ENCODE peak calls at places on chromosomes 5 and 9, in eight cellular contexts. One of them, this sample, is unnamed.

GRCh38 chr9:16661816-16662215 is 208.7 kb downstream of the BNC2 start:
- DNase-seq in stimulated activated CD4-positive, alpha-beta T cell treated with anti-CD3 and anti-CD28 coated beads, Interleukin-1b, Interleukin-23, amount 100 ng/mL, for 48 hours: no peak
- DNase-seq in stimulated activated CD8-positive, alpha-beta memory T cell treated with anti-CD3 and anti-CD28 coated beads, Interleukin-4, amount 100 ng/mL, for 1 hour: no peak
- DNase-seq in psoas muscle: no peak
- DNase-seq in GM06990: no peak
- DNase-seq in OCI-M1: no peak
- DNase-seq in heart right ventricle: no peak
- DNase-seq in HFFc6: no peak
- DNase-seq in this sample: no peak

GRCh38 chr5:17216974-17217325 is 481 bp upstream of the BASP1 start:
- DNase-seq in psoas muscle: no peak
- DNase-seq in heart right ventricle: peak; percentile 7
- DNase-seq in stimulated activated CD4-positive, alpha-beta T cell treated with anti-CD3 and anti-CD28 coated beads, Interleukin-1b, Interleukin-23, amount 100 ng/mL, for 48 hours: no peak
- DNase-seq in GM06990: no peak
- DNase-seq in stimulated activated CD8-positive, alpha-beta memory T cell treated with anti-CD3 and anti-CD28 coated beads, Interleukin-4, amount 100 ng/mL, for 1 hour: no peak
- DNase-seq in OCI-M1: no peak
- DNase-seq in HFFc6: no peak
- DNase-seq in this sample: peak; percentile 76

GRCh38 chr5:116076496-116076895 is 8.3 kb upstream of the COMMD10 start:
- DNase-seq in psoas muscle: no peak
- DNase-seq in stimulated activated CD8-positive, alpha-beta memory T cell treated with anti-CD3 and anti-CD28 coated beads, Interleukin-4, amount 100 ng/mL, for 1 hour: no peak
- DNase-seq in GM06990: peak; percentile 72
- DNase-seq in heart right ventricle: no peak
- DNase-seq in OCI-M1: peak; percentile 49
- DNase-seq in HFFc6: no peak
- DNase-seq in stimulated activated CD4-positive, alpha-beta T cell treated with anti-CD3 and anti-CD28 coated beads, Interleukin-1b, Interleukin-23, amount 100 ng/mL, for 48 hours: peak; percentile 9
- DNase-seq in this sample: no peak

GRCh38 chr9:87996355-87996860 is 22.1 kb upstream of the CDK20 start:
- DNase-seq in HFFc6: no peak
- DNase-seq in OCI-M1: no peak
- DNase-seq in psoas muscle: no peak
- DNase-seq in heart right ventricle: no peak
- DNase-seq in GM06990: no peak
- DNase-seq in stimulated activated CD4-positive, alpha-beta T cell treated with anti-CD3 and anti-CD28 coated beads, Interleukin-1b, Interleukin-23, amount 100 ng/mL, for 48 hours: no peak
- DNase-seq in stimulated activated CD8-positive, alpha-beta memory T cell treated with anti-CD3 and anti-CD28 coated beads, Interleukin-4, amount 100 ng/mL, for 1 hour: no peak
- DNase-seq in this sample: no peak

GRCh38 chr5:78653969-78654368 is 5.4 kb upstream of the LHFPL2 start:
- DNase-seq in psoas muscle: no peak
- DNase-seq in OCI-M1: no peak
- DNase-seq in stimulated activated CD4-positive, alpha-beta T cell treated with anti-CD3 and anti-CD28 coated beads, Interleukin-1b, Interleukin-23, amount 100 ng/mL, for 48 hours: no peak
- DNase-seq in stimulated activated CD8-positive, alpha-beta memory T cell treated with anti-CD3 and anti-CD28 coated beads, Interleukin-4, amount 100 ng/mL, for 1 hour: no peak
- DNase-seq in heart right ventricle: no peak
- DNase-seq in GM06990: no peak
- DNase-seq in HFFc6: no peak
- DNase-seq in this sample: no peak

GRCh38 chr9:15722888-15723287 is 170.0 kb downstream of the CCDC171 start:
- DNase-seq in heart right ventricle: no peak
- DNase-seq in OCI-M1: no peak
- DNase-seq in psoas muscle: no peak
- DNase-seq in stimulated activated CD8-positive, alpha-beta memory T cell treated with anti-CD3 and anti-CD28 coated beads, Interleukin-4, amount 100 ng/mL, for 1 hour: no peak
- DNase-seq in GM06990: no peak
- DNase-seq in stimulated activated CD4-positive, alpha-beta T cell treated with anti-CD3 and anti-CD28 coated beads, Interleukin-1b, Interleukin-23, amount 100 ng/mL, for 48 hours: no peak
- DNase-seq in HFFc6: no peak
- DNase-seq in this sample: no peak

GRCh38 chr9:121609845-121610637 is 41.4 kb upstream of the DAB2IP start:
- DNase-seq in HFFc6: peak; percentile 66
- DNase-seq in psoas muscle: peak; percentile 67
- DNase-seq in GM06990: no peak
- DNase-seq in heart right ventricle: peak; percentile 57
- DNase-seq in stimulated activated CD8-positive, alpha-beta memory T cell treated with anti-CD3 and anti-CD28 coated beads, Interleukin-4, amount 100 ng/mL, for 1 hour: no peak
- DNase-seq in stimulated activated CD4-positive, alpha-beta T cell treated with anti-CD3 and anti-CD28 coated beads, Interleukin-1b, Interleukin-23, amount 100 ng/mL, for 48 hours: no peak
- DNase-seq in OCI-M1: no peak
- DNase-seq in this sample: no peak

GRCh38 chr9:136623016-136623848 is 39.5 kb upstream of the EGFL7 start:
- DNase-seq in stimulated activated CD8-positive, alpha-beta memory T cell treated with anti-CD3 and anti-CD28 coated beads, Interleukin-4, amount 100 ng/mL, for 1 hour: no peak
- DNase-seq in OCI-M1: no peak
- DNase-seq in GM06990: no peak
- DNase-seq in stimulated activated CD4-positive, alpha-beta T cell treated with anti-CD3 and anti-CD28 coated beads, Interleukin-1b, Interleukin-23, amount 100 ng/mL, for 48 hours: no peak
- DNase-seq in HFFc6: no peak
- DNase-seq in heart right ventricle: no peak
- DNase-seq in psoas muscle: no peak
- DNase-seq in this sample: no peak

GRCh38 chr9:22863106-22863505 is 416.5 kb downstream of the DMRTA1 start:
- DNase-seq in stimulated activated CD4-positive, alpha-beta T cell treated with anti-CD3 and anti-CD28 coated beads, Interleukin-1b, Interleukin-23, amount 100 ng/mL, for 48 hours: no peak
- DNase-seq in HFFc6: no peak
- DNase-seq in heart right ventricle: no peak
- DNase-seq in OCI-M1: no peak
- DNase-seq in GM06990: no peak
- DNase-seq in psoas muscle: no peak
- DNase-seq in stimulated activated CD8-positive, alpha-beta memory T cell treated with anti-CD3 and anti-CD28 coated beads, Interleukin-4, amount 100 ng/mL, for 1 hour: no peak
- DNase-seq in this sample: no peak

GRCh38 chr9:99345936-99346335 is 123.9 kb downstream of the SEC61B start:
- DNase-seq in HFFc6: peak; percentile 76
- DNase-seq in heart right ventricle: no peak
- DNase-seq in stimulated activated CD8-positive, alpha-beta memory T cell treated with anti-CD3 and anti-CD28 coated beads, Interleukin-4, amount 100 ng/mL, for 1 hour: no peak
- DNase-seq in OCI-M1: no peak
- DNase-seq in psoas muscle: no peak
- DNase-seq in GM06990: no peak
- DNase-seq in stimulated activated CD4-positive, alpha-beta T cell treated with anti-CD3 and anti-CD28 coated beads, Interleukin-1b, Interleukin-23, amount 100 ng/mL, for 48 hours: no peak
- DNase-seq in this sample: no peak

GRCh38 chr5:116577064-116577788 is 2.6 kb upstream of the SEMA6A start:
- DNase-seq in psoas muscle: no peak
- DNase-seq in stimulated activated CD4-positive, alpha-beta T cell treated with anti-CD3 and anti-CD28 coated beads, Interleukin-1b, Interleukin-23, amount 100 ng/mL, for 48 hours: no peak
- DNase-seq in OCI-M1: no peak
- DNase-seq in heart right ventricle: no peak
- DNase-seq in stimulated activated CD8-positive, alpha-beta memory T cell treated with anti-CD3 and anti-CD28 coated beads, Interleukin-4, amount 100 ng/mL, for 1 hour: no peak
- DNase-seq in GM06990: peak; percentile 76
- DNase-seq in HFFc6: no peak
- DNase-seq in this sample: no peak

GRCh38 chr9:136903041-136903554 is 16.8 kb downstream of the TRAF2 start:
- DNase-seq in heart right ventricle: peak; percentile 70
- DNase-seq in stimulated activated CD4-positive, alpha-beta T cell treated with anti-CD3 and anti-CD28 coated beads, Interleukin-1b, Interleukin-23, amount 100 ng/mL, for 48 hours: no peak
- DNase-seq in psoas muscle: no peak
- DNase-seq in OCI-M1: no peak
- DNase-seq in GM06990: no peak
- DNase-seq in HFFc6: no peak
- DNase-seq in stimulated activated CD8-positive, alpha-beta memory T cell treated with anti-CD3 and anti-CD28 coated beads, Interleukin-4, amount 100 ng/mL, for 1 hour: no peak
- DNase-seq in this sample: no peak

GRCh38 chr9:26947736-26948135 is 694 bp upstream of the PLAA start:
- DNase-seq in HFFc6: no peak
- DNase-seq in stimulated activated CD4-positive, alpha-beta T cell treated with anti-CD3 and anti-CD28 coated beads, Interleukin-1b, Interleukin-23, amount 100 ng/mL, for 48 hours: peak; percentile 54
- DNase-seq in GM06990: no peak
- DNase-seq in stimulated activated CD8-positive, alpha-beta memory T cell treated with anti-CD3 and anti-CD28 coated beads, Interleukin-4, amount 100 ng/mL, for 1 hour: no peak
- DNase-seq in OCI-M1: peak; percentile 61
- DNase-seq in heart right ventricle: no peak
- DNase-seq in psoas muscle: no peak
- DNase-seq in this sample: no peak

GRCh38 chr5:127425037-127425436 is 92.4 kb upstream of the PRRC1 start:
- DNase-seq in HFFc6: no peak
- DNase-seq in GM06990: no peak
- DNase-seq in OCI-M1: no peak
- DNase-seq in heart right ventricle: no peak
- DNase-seq in stimulated activated CD8-positive, alpha-beta memory T cell treated with anti-CD3 and anti-CD28 coated beads, Interleukin-4, amount 100 ng/mL, for 1 hour: no peak
- DNase-seq in stimulated activated CD4-positive, alpha-beta T cell treated with anti-CD3 and anti-CD28 coated beads, Interleukin-1b, Interleukin-23, amount 100 ng/mL, for 48 hours: no peak
- DNase-seq in psoas muscle: no peak
- DNase-seq in this sample: no peak

GRCh38 chr5:138649316-138649720 is 74.1 kb upstream of the HSPA9 start:
- DNase-seq in OCI-M1: no peak
- DNase-seq in HFFc6: no peak
- DNase-seq in psoas muscle: no peak
- DNase-seq in GM06990: no peak
- DNase-seq in stimulated activated CD4-positive, alpha-beta T cell treated with anti-CD3 and anti-CD28 coated beads, Interleukin-1b, Interleukin-23, amount 100 ng/mL, for 48 hours: no peak
- DNase-seq in stimulated activated CD8-positive, alpha-beta memory T cell treated with anti-CD3 and anti-CD28 coated beads, Interleukin-4, amount 100 ng/mL, for 1 hour: no peak
- DNase-seq in heart right ventricle: no peak
- DNase-seq in this sample: no peak

GRCh38 chr5:31133488-31133887 is 60.0 kb upstream of the CDH6 start:
- DNase-seq in HFFc6: no peak
- DNase-seq in GM06990: no peak
- DNase-seq in stimulated activated CD8-positive, alpha-beta memory T cell treated with anti-CD3 and anti-CD28 coated beads, Interleukin-4, amount 100 ng/mL, for 1 hour: no peak
- DNase-seq in psoas muscle: no peak
- DNase-seq in heart right ventricle: no peak
- DNase-seq in OCI-M1: peak; percentile 39
- DNase-seq in stimulated activated CD4-positive, alpha-beta T cell treated with anti-CD3 and anti-CD28 coated beads, Interleukin-1b, Interleukin-23, amount 100 ng/mL, for 48 hours: no peak
- DNase-seq in this sample: no peak

GRCh38 chr5:62030326-62030725 is 275.7 kb upstream of the KIF2A start:
- DNase-seq in stimulated activated CD8-positive, alpha-beta memory T cell treated with anti-CD3 and anti-CD28 coated beads, Interleukin-4, amount 100 ng/mL, for 1 hour: no peak
- DNase-seq in stimulated activated CD4-positive, alpha-beta T cell treated with anti-CD3 and anti-CD28 coated beads, Interleukin-1b, Interleukin-23, amount 100 ng/mL, for 48 hours: no peak
- DNase-seq in GM06990: no peak
- DNase-seq in heart right ventricle: no peak
- DNase-seq in HFFc6: no peak
- DNase-seq in psoas muscle: no peak
- DNase-seq in OCI-M1: no peak
- DNase-seq in this sample: no peak

GRCh38 chr5:82355053-82355452 is 76.9 kb upstream of the RPS23 start:
- DNase-seq in OCI-M1: no peak
- DNase-seq in stimulated activated CD4-positive, alpha-beta T cell treated with anti-CD3 and anti-CD28 coated beads, Interleukin-1b, Interleukin-23, amount 100 ng/mL, for 48 hours: no peak
- DNase-seq in heart right ventricle: no peak
- DNase-seq in HFFc6: no peak
- DNase-seq in psoas muscle: no peak
- DNase-seq in stimulated activated CD8-positive, alpha-beta memory T cell treated with anti-CD3 and anti-CD28 coated beads, Interleukin-4, amount 100 ng/mL, for 1 hour: no peak
- DNase-seq in GM06990: no peak
- DNase-seq in this sample: no peak

GRCh38 chr9:77731008-77731698 is 83.0 kb upstream of the GNA14 start:
- DNase-seq in stimulated activated CD4-positive, alpha-beta T cell treated with anti-CD3 and anti-CD28 coated beads, Interleukin-1b, Interleukin-23, amount 100 ng/mL, for 48 hours: no peak
- DNase-seq in HFFc6: no peak
- DNase-seq in stimulated activated CD8-positive, alpha-beta memory T cell treated with anti-CD3 and anti-CD28 coated beads, Interleukin-4, amount 100 ng/mL, for 1 hour: no peak
- DNase-seq in OCI-M1: no peak
- DNase-seq in psoas muscle: peak; percentile 24
- DNase-seq in GM06990: peak; percentile 49
- DNase-seq in heart right ventricle: no peak
- DNase-seq in this sample: no peak

GRCh38 chr9:88531920-88532319 is 3.1 kb upstream of the NXNL2 start:
- DNase-seq in HFFc6: no peak
- DNase-seq in GM06990: no peak
- DNase-seq in heart right ventricle: no peak
- DNase-seq in stimulated activated CD8-positive, alpha-beta memory T cell treated with anti-CD3 and anti-CD28 coated beads, Interleukin-4, amount 100 ng/mL, for 1 hour: no peak
- DNase-seq in stimulated activated CD4-positive, alpha-beta T cell treated with anti-CD3 and anti-CD28 coated beads, Interleukin-1b, Interleukin-23, amount 100 ng/mL, for 48 hours: no peak
- DNase-seq in OCI-M1: no peak
- DNase-seq in psoas muscle: no peak
- DNase-seq in this sample: no peak

GRCh38 chr5:143085319-143085917 is 315.2 kb downstream of the ARHGAP26 start:
- DNase-seq in psoas muscle: no peak
- DNase-seq in GM06990: no peak
- DNase-seq in stimulated activated CD4-positive, alpha-beta T cell treated with anti-CD3 and anti-CD28 coated beads, Interleukin-1b, Interleukin-23, amount 100 ng/mL, for 48 hours: no peak
- DNase-seq in heart right ventricle: peak; percentile 53
- DNase-seq in stimulated activated CD8-positive, alpha-beta memory T cell treated with anti-CD3 and anti-CD28 coated beads, Interleukin-4, amount 100 ng/mL, for 1 hour: no peak
- DNase-seq in OCI-M1: no peak
- DNase-seq in HFFc6: no peak
- DNase-seq in this sample: no peak

GRCh38 chr5:141914154-141914743 is 9.4 kb upstream of the DELE1 start:
- DNase-seq in OCI-M1: peak; percentile 27
- DNase-seq in stimulated activated CD8-positive, alpha-beta memory T cell treated with anti-CD3 and anti-CD28 coated beads, Interleukin-4, amount 100 ng/mL, for 1 hour: no peak
- DNase-seq in psoas muscle: peak; percentile 41
- DNase-seq in stimulated activated CD4-positive, alpha-beta T cell treated with anti-CD3 and anti-CD28 coated beads, Interleukin-1b, Interleukin-23, amount 100 ng/mL, for 48 hours: peak; percentile 10
- DNase-seq in HFFc6: no peak
- DNase-seq in heart right ventricle: peak; percentile 25
- DNase-seq in GM06990: peak; percentile 56
- DNase-seq in this sample: peak; percentile 76

GRCh38 chr9:94270009-94270408 is 10.9 kb downstream of the ZNF169 start:
- DNase-seq in stimulated activated CD8-positive, alpha-beta memory T cell treated with anti-CD3 and anti-CD28 coated beads, Interleukin-4, amount 100 ng/mL, for 1 hour: no peak
- DNase-seq in psoas muscle: no peak
- DNase-seq in HFFc6: no peak
- DNase-seq in GM06990: no peak
- DNase-seq in stimulated activated CD4-positive, alpha-beta T cell treated with anti-CD3 and anti-CD28 coated beads, Interleukin-1b, Interleukin-23, amount 100 ng/mL, for 48 hours: no peak
- DNase-seq in OCI-M1: no peak
- DNase-seq in heart right ventricle: no peak
- DNase-seq in this sample: no peak

GRCh38 chr5:18078157-18078556 is 443.9 kb downstream of the TAF11L14 start:
- DNase-seq in stimulated activated CD8-positive, alpha-beta memory T cell treated with anti-CD3 and anti-CD28 coated beads, Interleukin-4, amount 100 ng/mL, for 1 hour: no peak
- DNase-seq in stimulated activated CD4-positive, alpha-beta T cell treated with anti-CD3 and anti-CD28 coated beads, Interleukin-1b, Interleukin-23, amount 100 ng/mL, for 48 hours: no peak
- DNase-seq in GM06990: no peak
- DNase-seq in psoas muscle: no peak
- DNase-seq in HFFc6: no peak
- DNase-seq in OCI-M1: no peak
- DNase-seq in heart right ventricle: no peak
- DNase-seq in this sample: no peak

GRCh38 chr5:78649220-78649700 is 688 bp upstream of the LHFPL2 start:
- DNase-seq in GM06990: no peak
- DNase-seq in stimulated activated CD8-positive, alpha-beta memory T cell treated with anti-CD3 and anti-CD28 coated beads, Interleukin-4, amount 100 ng/mL, for 1 hour: no peak
- DNase-seq in stimulated activated CD4-positive, alpha-beta T cell treated with anti-CD3 and anti-CD28 coated beads, Interleukin-1b, Interleukin-23, amount 100 ng/mL, for 48 hours: no peak
- DNase-seq in heart right ventricle: no peak
- DNase-seq in psoas muscle: no peak
- DNase-seq in HFFc6: peak; percentile 18
- DNase-seq in OCI-M1: no peak
- DNase-seq in this sample: no peak

GRCh38 chr9:95363051-95363841 is 45.7 kb upstream of the FANCC start:
- DNase-seq in OCI-M1: no peak
- DNase-seq in stimulated activated CD8-positive, alpha-beta memory T cell treated with anti-CD3 and anti-CD28 coated beads, Interleukin-4, amount 100 ng/mL, for 1 hour: no peak
- DNase-seq in psoas muscle: no peak
- DNase-seq in heart right ventricle: no peak
- DNase-seq in stimulated activated CD4-positive, alpha-beta T cell treated with anti-CD3 and anti-CD28 coated beads, Interleukin-1b, Interleukin-23, amount 100 ng/mL, for 48 hours: no peak
- DNase-seq in GM06990: no peak
- DNase-seq in HFFc6: no peak
- DNase-seq in this sample: no peak

GRCh38 chr9:3875371-3876132 is 349.8 kb upstream of the RFX3 start:
- DNase-seq in psoas muscle: no peak
- DNase-seq in heart right ventricle: no peak
- DNase-seq in OCI-M1: no peak
- DNase-seq in stimulated activated CD8-positive, alpha-beta memory T cell treated with anti-CD3 and anti-CD28 coated beads, Interleukin-4, amount 100 ng/mL, for 1 hour: no peak
- DNase-seq in stimulated activated CD4-positive, alpha-beta T cell treated with anti-CD3 and anti-CD28 coated beads, Interleukin-1b, Interleukin-23, amount 100 ng/mL, for 48 hours: no peak
- DNase-seq in GM06990: no peak
- DNase-seq in HFFc6: peak; percentile 89
- DNase-seq in this sample: no peak

GRCh38 chr5:94422819-94423218 is 195.6 kb downstream of the KIAA0825 start:
- DNase-seq in heart right ventricle: no peak
- DNase-seq in HFFc6: no peak
- DNase-seq in psoas muscle: no peak
- DNase-seq in GM06990: no peak
- DNase-seq in stimulated activated CD4-positive, alpha-beta T cell treated with anti-CD3 and anti-CD28 coated beads, Interleukin-1b, Interleukin-23, amount 100 ng/mL, for 48 hours: no peak
- DNase-seq in stimulated activated CD8-positive, alpha-beta memory T cell treated with anti-CD3 and anti-CD28 coated beads, Interleukin-4, amount 100 ng/mL, for 1 hour: no peak
- DNase-seq in OCI-M1: peak; percentile 13
- DNase-seq in this sample: no peak

GRCh38 chr5:38835887-38836286 is 9.9 kb upstream of the OSMR start:
- DNase-seq in heart right ventricle: no peak
- DNase-seq in stimulated activated CD4-positive, alpha-beta T cell treated with anti-CD3 and anti-CD28 coated beads, Interleukin-1b, Interleukin-23, amount 100 ng/mL, for 48 hours: no peak
- DNase-seq in GM06990: no peak
- DNase-seq in HFFc6: no peak
- DNase-seq in psoas muscle: no peak
- DNase-seq in OCI-M1: no peak
- DNase-seq in stimulated activated CD8-positive, alpha-beta memory T cell treated with anti-CD3 and anti-CD28 coated beads, Interleukin-4, amount 100 ng/mL, for 1 hour: no peak
- DNase-seq in this sample: no peak

This sample was measured in sciatic nerve.